ENCODE peak calls at places on chromosomes 7 and 10, in four cellular contexts. L is fibroblast of the conjunctiva; N is CD8-positive, alpha-beta memory T cell; D is T-helper 17 cell. W is an unnamed sample.

GRCh38 chr10:79137404-79137803 is 68.6 kb downstream of the ZMIZ1 start:
- DNase-seq in D (no peak), N (no peak), L (no peak), W (no peak)

GRCh38 chr7:37354661-37355131 is 94.0 kb downstream of the ELMO1 start:
- DNase-seq in D (no peak), L (peak; percentile 40), N (no peak), W (peak; percentile 73)

GRCh38 chr10:30387646-30388243 is 38.7 kb upstream of the MTPAP start:
- DNase-seq in N (no peak), L (no peak), D (no peak), W (no peak)

GRCh38 chr10:16809074-16809718 is 8.0 kb downstream of the RSU1 start:
- DNase-seq in D (no peak), L (no peak), N (peak; percentile 54), W (no peak)

GRCh38 chr10:79167537-79167936 is 98.8 kb downstream of the ZMIZ1 start:
- DNase-seq in D (no peak), N (no peak), L (no peak), W (no peak)

GRCh38 chr10:97822261-97822687 is 27.4 kb upstream of the GOLGA7B start:
- DNase-seq in L (no peak), D (no peak), N (no peak), W (no peak)

GRCh38 chr10:93652857-93653256 is 40.5 kb downstream of the PDE6C start:
- DNase-seq in D (no peak), N (no peak), L (no peak), W (no peak)

GRCh38 chr7:86790383-86790782 is 146.7 kb downstream of the GRM3 start:
- DNase-seq in N (no peak), L (no peak), D (no peak), W (no peak)

GRCh38 chr7:40714338-40715052 is 579.7 kb downstream of the SUGCT start:
- DNase-seq in D (no peak), N (no peak), L (peak; percentile 27), W (no peak)

GRCh38 chr10:130300608-130301025 is 164.4 kb downstream of the GLRX3 start:
- DNase-seq in D (peak; percentile 12), N (peak; percentile 61), L (no peak), W (peak; percentile 85)